ENCODE peak calls at places on chromosomes 12 and 14, in seven cellular contexts. One of them, this sample, is unnamed.

GRCh38 chr12:106214576-106214975 is 33.2 kb downstream of the CKAP4 start:
- DNase-seq in skeletal muscle cell: no peak
- DNase-seq in AG09309: no peak
- DNase-seq in astrocyte of the cerebellum: no peak
- DNase-seq in fibroblast of the aortic adventitia: no peak
- DNase-seq in CD8-positive, alpha-beta T cell: no peak
- DNase-seq in PC-3: no peak
- DNase-seq in this sample: no peak

GRCh38 chr12:110266980-110267620 is 13.9 kb upstream of the ATP2A2 start:
- DNase-seq in skeletal muscle cell: peak
- DNase-seq in fibroblast of the aortic adventitia: peak
- DNase-seq in CD8-positive, alpha-beta T cell: no peak
- DNase-seq in AG09309: peak
- DNase-seq in astrocyte of the cerebellum: peak
- DNase-seq in PC-3: peak
- DNase-seq in this sample: no peak

GRCh38 chr12:94322346-94322745 is 137.3 kb downstream of the CEP83 start:
- DNase-seq in PC-3: no peak
- DNase-seq in fibroblast of the aortic adventitia: peak
- DNase-seq in AG09309: no peak
- DNase-seq in astrocyte of the cerebellum: no peak
- DNase-seq in skeletal muscle cell: no peak
- DNase-seq in CD8-positive, alpha-beta T cell: no peak
- DNase-seq in this sample: no peak

GRCh38 chr12:47158792-47159191 is 79.0 kb upstream of the AMIGO2 start:
- DNase-seq in skeletal muscle cell: no peak
- DNase-seq in astrocyte of the cerebellum: no peak
- DNase-seq in fibroblast of the aortic adventitia: peak
- DNase-seq in CD8-positive, alpha-beta T cell: no peak
- DNase-seq in PC-3: no peak
- DNase-seq in AG09309: no peak
- DNase-seq in this sample: no peak

GRCh38 chr14:95500772-95501401 is 15.6 kb downstream of the SYNE3 start:
- DNase-seq in PC-3: peak
- DNase-seq in CD8-positive, alpha-beta T cell: no peak
- DNase-seq in fibroblast of the aortic adventitia: peak
- DNase-seq in skeletal muscle cell: no peak
- DNase-seq in astrocyte of the cerebellum: peak
- DNase-seq in AG09309: no peak
- DNase-seq in this sample: no peak

GRCh38 chr12:3606101-3606500 is 115.1 kb downstream of the PRMT8 start:
- DNase-seq in AG09309: no peak
- DNase-seq in skeletal muscle cell: no peak
- DNase-seq in CD8-positive, alpha-beta T cell: no peak
- DNase-seq in fibroblast of the aortic adventitia: no peak
- DNase-seq in astrocyte of the cerebellum: no peak
- DNase-seq in PC-3: no peak
- DNase-seq in this sample: no peak

GRCh38 chr14:100192250-100192671 is 32.8 kb upstream of the DEGS2 start:
- DNase-seq in CD8-positive, alpha-beta T cell: no peak
- DNase-seq in astrocyte of the cerebellum: no peak
- DNase-seq in skeletal muscle cell: no peak
- DNase-seq in PC-3: no peak
- DNase-seq in AG09309: no peak
- DNase-seq in fibroblast of the aortic adventitia: no peak
- DNase-seq in this sample: no peak

GRCh38 chr12:10584415-10584814 is 29.0 kb downstream of the MAGOHB start:
- DNase-seq in PC-3: no peak
- DNase-seq in AG09309: no peak
- DNase-seq in skeletal muscle cell: no peak
- DNase-seq in fibroblast of the aortic adventitia: peak
- DNase-seq in astrocyte of the cerebellum: no peak
- DNase-seq in CD8-positive, alpha-beta T cell: no peak
- DNase-seq in this sample: no peak

GRCh38 chr12:104454997-104455396 is 1.8 kb upstream of the CHST11 start:
- DNase-seq in PC-3: peak
- DNase-seq in CD8-positive, alpha-beta T cell: no peak
- DNase-seq in skeletal muscle cell: peak
- DNase-seq in astrocyte of the cerebellum: no peak
- DNase-seq in fibroblast of the aortic adventitia: peak
- DNase-seq in AG09309: no peak
- DNase-seq in this sample: peak

GRCh38 chr12:124828264-124829007 is 35.2 kb downstream of the SCARB1 start:
- DNase-seq in AG09309: no peak
- DNase-seq in PC-3: peak
- DNase-seq in fibroblast of the aortic adventitia: no peak
- DNase-seq in astrocyte of the cerebellum: peak
- DNase-seq in skeletal muscle cell: no peak
- DNase-seq in CD8-positive, alpha-beta T cell: no peak
- DNase-seq in this sample: peak

GRCh38 chr14:79552778-79553177 is 658.5 kb downstream of the DIO2 start:
- DNase-seq in PC-3: peak
- DNase-seq in CD8-positive, alpha-beta T cell: no peak
- DNase-seq in astrocyte of the cerebellum: no peak
- DNase-seq in AG09309: no peak
- DNase-seq in skeletal muscle cell: no peak
- DNase-seq in fibroblast of the aortic adventitia: no peak
- DNase-seq in this sample: no peak

GRCh38 chr14:80364274-80364673 is 153.0 kb upstream of the DIO2 start:
- DNase-seq in fibroblast of the aortic adventitia: peak
- DNase-seq in CD8-positive, alpha-beta T cell: no peak
- DNase-seq in astrocyte of the cerebellum: no peak
- DNase-seq in skeletal muscle cell: no peak
- DNase-seq in AG09309: peak
- DNase-seq in PC-3: peak
- DNase-seq in this sample: no peak

GRCh38 chr14:36129181-36129580 is 47.3 kb downstream of the PTCSC3 start:
- DNase-seq in skeletal muscle cell: no peak
- DNase-seq in fibroblast of the aortic adventitia: no peak
- DNase-seq in CD8-positive, alpha-beta T cell: no peak
- DNase-seq in astrocyte of the cerebellum: no peak
- DNase-seq in PC-3: peak
- DNase-seq in AG09309: no peak
- DNase-seq in this sample: peak

GRCh38 chr12:32140867-32141266 is 34.2 kb downstream of the BICD1 start:
- DNase-seq in astrocyte of the cerebellum: no peak
- DNase-seq in AG09309: no peak
- DNase-seq in skeletal muscle cell: no peak
- DNase-seq in PC-3: no peak
- DNase-seq in CD8-positive, alpha-beta T cell: no peak
- DNase-seq in fibroblast of the aortic adventitia: no peak
- DNase-seq in this sample: no peak

GRCh38 chr14:92944976-92945375 is 22.0 kb downstream of the CHGA start:
- DNase-seq in PC-3: no peak
- DNase-seq in skeletal muscle cell: no peak
- DNase-seq in fibroblast of the aortic adventitia: no peak
- DNase-seq in CD8-positive, alpha-beta T cell: no peak
- DNase-seq in astrocyte of the cerebellum: no peak
- DNase-seq in AG09309: no peak
- DNase-seq in this sample: no peak

GRCh38 chr12:56377310-56377988 is 14.8 kb upstream of the APOF start:
- DNase-seq in PC-3: peak
- DNase-seq in fibroblast of the aortic adventitia: peak
- DNase-seq in AG09309: no peak
- DNase-seq in astrocyte of the cerebellum: no peak
- DNase-seq in skeletal muscle cell: no peak
- DNase-seq in CD8-positive, alpha-beta T cell: no peak
- DNase-seq in this sample: peak

GRCh38 chr12:108888031-108888430 is 8.1 kb downstream of the DAO start:
- DNase-seq in PC-3: no peak
- DNase-seq in AG09309: no peak
- DNase-seq in astrocyte of the cerebellum: no peak
- DNase-seq in fibroblast of the aortic adventitia: no peak
- DNase-seq in skeletal muscle cell: no peak
- DNase-seq in CD8-positive, alpha-beta T cell: no peak
- DNase-seq in this sample: no peak

GRCh38 chr12:5135126-5135525 is 91.4 kb downstream of the KCNA5 start:
- DNase-seq in CD8-positive, alpha-beta T cell: no peak
- DNase-seq in fibroblast of the aortic adventitia: no peak
- DNase-seq in AG09309: no peak
- DNase-seq in astrocyte of the cerebellum: no peak
- DNase-seq in skeletal muscle cell: no peak
- DNase-seq in PC-3: no peak
- DNase-seq in this sample: no peak

GRCh38 chr14:61438860-61439765 is 117.7 kb downstream of the PRKCH start:
- DNase-seq in fibroblast of the aortic adventitia: peak
- DNase-seq in astrocyte of the cerebellum: peak
- DNase-seq in PC-3: peak
- DNase-seq in skeletal muscle cell: no peak
- DNase-seq in AG09309: peak
- DNase-seq in CD8-positive, alpha-beta T cell: peak
- DNase-seq in this sample: no peak

GRCh38 chr12:115956674-115957073 is 320.8 kb downstream of the MED13L start:
- DNase-seq in PC-3: no peak
- DNase-seq in AG09309: no peak
- DNase-seq in fibroblast of the aortic adventitia: no peak
- DNase-seq in astrocyte of the cerebellum: no peak
- DNase-seq in CD8-positive, alpha-beta T cell: no peak
- DNase-seq in skeletal muscle cell: no peak
- DNase-seq in this sample: no peak

GRCh38 chr12:64395739-64396138 is 5.2 kb upstream of the C12orf56 start:
- DNase-seq in CD8-positive, alpha-beta T cell: no peak
- DNase-seq in fibroblast of the aortic adventitia: peak
- DNase-seq in PC-3: peak
- DNase-seq in AG09309: no peak
- DNase-seq in skeletal muscle cell: no peak
- DNase-seq in astrocyte of the cerebellum: no peak
- DNase-seq in this sample: no peak

GRCh38 chr14:29037428-29037827 is 270.8 kb downstream of the FOXG1 start:
- DNase-seq in fibroblast of the aortic adventitia: no peak
- DNase-seq in PC-3: no peak
- DNase-seq in AG09309: no peak
- DNase-seq in astrocyte of the cerebellum: no peak
- DNase-seq in skeletal muscle cell: peak
- DNase-seq in CD8-positive, alpha-beta T cell: no peak
- DNase-seq in this sample: no peak

GRCh38 chr14:99389171-99389826 is 91.4 kb downstream of the SETD3 start:
- DNase-seq in astrocyte of the cerebellum: no peak
- DNase-seq in skeletal muscle cell: no peak
- DNase-seq in fibroblast of the aortic adventitia: peak
- DNase-seq in AG09309: no peak
- DNase-seq in PC-3: peak
- DNase-seq in CD8-positive, alpha-beta T cell: peak
- DNase-seq in this sample: no peak

DNA sequence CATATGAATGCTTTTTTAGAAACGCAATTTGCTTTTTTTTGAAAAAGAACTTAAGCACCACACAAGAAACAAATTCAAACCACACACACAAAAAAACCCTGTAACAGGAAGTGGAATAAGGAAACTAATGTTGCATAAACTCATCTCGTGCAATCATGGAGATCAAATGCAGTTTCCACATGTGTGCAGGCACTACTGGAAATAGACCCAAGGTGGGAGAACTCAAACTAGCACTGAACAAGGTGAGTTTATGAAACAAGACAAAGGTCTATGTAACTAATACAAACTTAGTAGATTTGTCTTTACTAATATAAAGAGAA is 17.5 kb downstream of the NIN start:
- DNase-seq in CD8-positive, alpha-beta T cell: no peak
- DNase-seq in skeletal muscle cell: no peak
- DNase-seq in PC-3: no peak
- DNase-seq in fibroblast of the aortic adventitia: no peak
- DNase-seq in astrocyte of the cerebellum: no peak
- DNase-seq in AG09309: no peak
- DNase-seq in this sample: no peak
- H3K4me3 ChIP-seq in CD8-positive, alpha-beta T cell: peak
- H3K4me3 ChIP-seq in skeletal muscle cell: no peak
- H3K4me3 ChIP-seq in PC-3: no peak
- H3K4me3 ChIP-seq in fibroblast of the aortic adventitia: no peak
- H3K4me3 ChIP-seq in astrocyte of the cerebellum: no peak
- H3K4me3 ChIP-seq in AG09309: no peak
- H3K4me3 ChIP-seq in this sample: no peak

DNA sequence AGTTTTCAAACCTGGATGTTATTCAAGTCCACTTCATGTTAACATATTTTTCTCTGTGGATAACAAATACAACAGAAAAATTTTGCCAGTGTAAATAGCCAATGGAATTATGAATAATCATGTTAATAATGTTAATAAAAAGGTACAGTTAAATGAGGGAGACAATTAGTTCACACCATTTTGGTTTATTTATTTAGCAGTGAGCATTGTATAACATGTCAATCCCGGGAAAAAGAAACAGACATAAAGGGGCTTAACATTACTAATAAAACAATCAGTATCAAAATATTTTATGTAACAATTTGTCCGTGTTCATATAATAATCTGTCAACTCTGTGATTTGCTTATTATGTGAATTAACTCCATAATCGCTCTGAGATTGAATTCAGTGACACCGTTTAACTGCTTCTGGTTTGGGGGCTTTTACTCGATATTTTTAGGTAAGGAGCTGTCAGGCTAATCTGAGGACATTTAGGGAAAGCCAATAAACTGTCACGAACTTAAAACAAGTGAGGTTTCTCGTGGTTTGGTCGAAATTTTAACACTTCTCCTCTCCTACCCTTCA is 95.9 kb upstream of the HMGA2 start:
- DNase-seq in CD8-positive, alpha-beta T cell: no peak
- DNase-seq in fibroblast of the aortic adventitia: no peak
- DNase-seq in AG09309: no peak
- DNase-seq in astrocyte of the cerebellum: no peak
- DNase-seq in skeletal muscle cell: no peak
- DNase-seq in PC-3: no peak
- DNase-seq in this sample: no peak
- H3K4me3 ChIP-seq in CD8-positive, alpha-beta T cell: no peak
- H3K4me3 ChIP-seq in fibroblast of the aortic adventitia: peak
- H3K4me3 ChIP-seq in AG09309: peak
- H3K4me3 ChIP-seq in astrocyte of the cerebellum: peak
- H3K4me3 ChIP-seq in skeletal muscle cell: peak
- H3K4me3 ChIP-seq in PC-3: no peak
- H3K4me3 ChIP-seq in this sample: peak

GRCh38 chr12:15322164-15323054 is at the start of gene PTPRO:
- DNase-seq in astrocyte of the cerebellum: no peak
- DNase-seq in fibroblast of the aortic adventitia: no peak
- DNase-seq in skeletal muscle cell: no peak
- DNase-seq in AG09309: no peak
- DNase-seq in PC-3: no peak
- DNase-seq in CD8-positive, alpha-beta T cell: no peak
- DNase-seq in this sample: no peak
- H3K4me3 ChIP-seq in astrocyte of the cerebellum: peak
- H3K4me3 ChIP-seq in fibroblast of the aortic adventitia: peak
- H3K4me3 ChIP-seq in skeletal muscle cell: peak
- H3K4me3 ChIP-seq in AG09309: peak
- H3K4me3 ChIP-seq in PC-3: no peak
- H3K4me3 ChIP-seq in CD8-positive, alpha-beta T cell: no peak
- H3K4me3 ChIP-seq in this sample: peak

DNA sequence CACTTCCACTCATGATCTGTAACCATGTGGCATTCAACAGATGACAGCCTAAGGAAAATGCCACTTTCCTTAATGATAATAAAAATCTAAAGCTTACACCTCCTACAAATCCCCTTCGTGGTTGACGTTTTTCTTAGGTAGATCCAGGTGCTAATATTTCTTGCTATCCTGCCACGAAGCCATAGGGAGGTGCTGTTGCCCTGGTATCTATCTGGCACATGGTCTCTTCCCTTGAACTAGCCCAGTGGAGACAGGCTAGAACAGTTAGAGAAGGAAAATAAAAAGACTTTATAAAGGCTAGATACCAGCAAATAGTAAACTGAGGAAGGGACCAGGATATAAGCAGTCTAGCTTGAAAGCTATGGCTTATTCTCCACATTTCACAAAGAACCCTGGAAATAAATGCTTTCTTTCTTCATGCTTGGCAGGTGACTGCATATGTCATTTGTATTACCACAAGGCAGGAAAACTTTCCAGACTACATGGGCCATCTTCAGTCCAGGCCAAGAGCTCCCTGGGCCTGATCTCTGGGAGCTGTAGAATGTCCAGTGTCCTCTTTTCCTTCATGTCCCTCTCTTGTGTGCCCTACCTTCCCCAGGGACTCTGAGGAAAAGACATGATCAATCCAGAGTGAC is 15.3 kb downstream of the SPIC start:
- DNase-seq in CD8-positive, alpha-beta T cell: no peak
- DNase-seq in astrocyte of the cerebellum: no peak
- DNase-seq in fibroblast of the aortic adventitia: no peak
- DNase-seq in skeletal muscle cell: no peak
- DNase-seq in AG09309: no peak
- DNase-seq in PC-3: peak
- DNase-seq in this sample: peak
- H3K4me3 ChIP-seq in CD8-positive, alpha-beta T cell: no peak
- H3K4me3 ChIP-seq in astrocyte of the cerebellum: no peak
- H3K4me3 ChIP-seq in fibroblast of the aortic adventitia: no peak
- H3K4me3 ChIP-seq in skeletal muscle cell: no peak
- H3K4me3 ChIP-seq in AG09309: no peak
- H3K4me3 ChIP-seq in PC-3: no peak
- H3K4me3 ChIP-seq in this sample: no peak